ENCODE peak calls at places on chromosomes 1 and 21, in eight cellular contexts. One of them, this sample, is unnamed.

GRCh38 chr1:1302951-1303509 is 4.7 kb downstream of the ACAP3 start:
- DNase-seq in tibial artery: no peak
- DNase-seq in trophoblast cell: no peak
- DNase-seq in AG09309: no peak
- DNase-seq in right cardiac atrium: no peak
- DNase-seq in CD8-positive, alpha-beta T cell: no peak
- DNase-seq in CD4-positive, alpha-beta memory T cell: no peak
- DNase-seq in left ventricle myocardium inferior: no peak
- DNase-seq in this sample: no peak

GRCh38 chr21:18369115-18369514 is 34.5 kb downstream of the TMPRSS15 start:
- DNase-seq in tibial artery: no peak
- DNase-seq in trophoblast cell: no peak
- DNase-seq in AG09309: no peak
- DNase-seq in right cardiac atrium: no peak
- DNase-seq in CD8-positive, alpha-beta T cell: no peak
- DNase-seq in CD4-positive, alpha-beta memory T cell: no peak
- DNase-seq in left ventricle myocardium inferior: no peak
- DNase-seq in this sample: peak; percentile 26

GRCh38 chr1:43285269-43285986 is at the start of gene C1orf210:
- DNase-seq in tibial artery: no peak
- DNase-seq in trophoblast cell: peak; percentile 90
- DNase-seq in AG09309: no peak
- DNase-seq in right cardiac atrium: no peak
- DNase-seq in CD8-positive, alpha-beta T cell: no peak
- DNase-seq in CD4-positive, alpha-beta memory T cell: no peak
- DNase-seq in left ventricle myocardium inferior: no peak
- DNase-seq in this sample: no peak

GRCh38 chr1:214537872-214538473 is 13.4 kb downstream of the PTPN14 start:
- DNase-seq in tibial artery: no peak
- DNase-seq in trophoblast cell: no peak
- DNase-seq in AG09309: no peak
- DNase-seq in right cardiac atrium: no peak
- DNase-seq in CD8-positive, alpha-beta T cell: no peak
- DNase-seq in CD4-positive, alpha-beta memory T cell: no peak
- DNase-seq in left ventricle myocardium inferior: no peak
- DNase-seq in this sample: no peak

GRCh38 chr1:203271962-203272632 is 33.2 kb upstream of the BTG2 start:
- DNase-seq in tibial artery: peak; percentile 69
- DNase-seq in trophoblast cell: no peak
- DNase-seq in AG09309: no peak
- DNase-seq in right cardiac atrium: no peak
- DNase-seq in CD8-positive, alpha-beta T cell: no peak
- DNase-seq in CD4-positive, alpha-beta memory T cell: no peak
- DNase-seq in left ventricle myocardium inferior: no peak
- DNase-seq in this sample: no peak

GRCh38 chr1:233897325-233898162 is 6.9 kb upstream of the SLC35F3 start:
- DNase-seq in tibial artery: no peak
- DNase-seq in trophoblast cell: no peak
- DNase-seq in AG09309: no peak
- DNase-seq in right cardiac atrium: no peak
- DNase-seq in CD8-positive, alpha-beta T cell: no peak
- DNase-seq in CD4-positive, alpha-beta memory T cell: no peak
- DNase-seq in left ventricle myocardium inferior: no peak
- DNase-seq in this sample: no peak

GRCh38 chr1:37946703-37947360 is at the start of gene INPP5B:
- DNase-seq in tibial artery: peak; percentile 95
- DNase-seq in trophoblast cell: no peak
- DNase-seq in AG09309: peak; percentile 65
- DNase-seq in right cardiac atrium: peak; percentile 92
- DNase-seq in CD8-positive, alpha-beta T cell: peak; percentile 30
- DNase-seq in CD4-positive, alpha-beta memory T cell: peak; percentile 29
- DNase-seq in left ventricle myocardium inferior: peak; percentile 91
- DNase-seq in this sample: peak; percentile 66

GRCh38 chr21:26007911-26008579 is 162.5 kb downstream of the APP start:
- DNase-seq in tibial artery: no peak
- DNase-seq in trophoblast cell: no peak
- DNase-seq in AG09309: peak; percentile 2
- DNase-seq in right cardiac atrium: no peak
- DNase-seq in CD8-positive, alpha-beta T cell: no peak
- DNase-seq in CD4-positive, alpha-beta memory T cell: no peak
- DNase-seq in left ventricle myocardium inferior: no peak
- DNase-seq in this sample: no peak

GRCh38 chr1:204283711-204284651 is 70.2 kb upstream of the GOLT1A start:
- DNase-seq in tibial artery: no peak
- DNase-seq in trophoblast cell: no peak
- DNase-seq in AG09309: no peak
- DNase-seq in right cardiac atrium: no peak
- DNase-seq in CD8-positive, alpha-beta T cell: no peak
- DNase-seq in CD4-positive, alpha-beta memory T cell: no peak
- DNase-seq in left ventricle myocardium inferior: no peak
- DNase-seq in this sample: no peak

GRCh38 chr1:18927654-18928272 is 25.4 kb upstream of the ALDH4A1 start:
- DNase-seq in tibial artery: no peak
- DNase-seq in trophoblast cell: no peak
- DNase-seq in AG09309: no peak
- DNase-seq in right cardiac atrium: no peak
- DNase-seq in CD8-positive, alpha-beta T cell: no peak
- DNase-seq in CD4-positive, alpha-beta memory T cell: peak; percentile 61
- DNase-seq in left ventricle myocardium inferior: no peak
- DNase-seq in this sample: no peak

GRCh38 chr1:237041795-237042466 is at the start of gene RYR2:
- DNase-seq in tibial artery: peak; percentile 76
- DNase-seq in trophoblast cell: no peak
- DNase-seq in AG09309: no peak
- DNase-seq in right cardiac atrium: peak; percentile 28
- DNase-seq in CD8-positive, alpha-beta T cell: no peak
- DNase-seq in CD4-positive, alpha-beta memory T cell: no peak
- DNase-seq in left ventricle myocardium inferior: peak; percentile 49
- DNase-seq in this sample: no peak

GRCh38 chr1:110945626-110946025 is 18.1 kb downstream of the LRIF1 start:
- DNase-seq in tibial artery: no peak
- DNase-seq in trophoblast cell: no peak
- DNase-seq in AG09309: no peak
- DNase-seq in right cardiac atrium: no peak
- DNase-seq in CD8-positive, alpha-beta T cell: no peak
- DNase-seq in CD4-positive, alpha-beta memory T cell: no peak
- DNase-seq in left ventricle myocardium inferior: no peak
- DNase-seq in this sample: no peak

GRCh38 chr21:40447016-40447415 is 399.9 kb downstream of the DSCAM start:
- DNase-seq in tibial artery: no peak
- DNase-seq in trophoblast cell: no peak
- DNase-seq in AG09309: no peak
- DNase-seq in right cardiac atrium: no peak
- DNase-seq in CD8-positive, alpha-beta T cell: no peak
- DNase-seq in CD4-positive, alpha-beta memory T cell: no peak
- DNase-seq in left ventricle myocardium inferior: no peak
- DNase-seq in this sample: no peak

GRCh38 chr1:7967206-7967605 is 5.7 kb downstream of the PARK7 start:
- DNase-seq in tibial artery: no peak
- DNase-seq in trophoblast cell: no peak
- DNase-seq in AG09309: no peak
- DNase-seq in right cardiac atrium: no peak
- DNase-seq in CD8-positive, alpha-beta T cell: no peak
- DNase-seq in CD4-positive, alpha-beta memory T cell: no peak
- DNase-seq in left ventricle myocardium inferior: no peak
- DNase-seq in this sample: no peak

GRCh38 chr1:226123212-226123560 is 60.7 kb downstream of the H3-3A start:
- DNase-seq in tibial artery: no peak
- DNase-seq in trophoblast cell: no peak
- DNase-seq in AG09309: no peak
- DNase-seq in right cardiac atrium: no peak
- DNase-seq in CD8-positive, alpha-beta T cell: no peak
- DNase-seq in CD4-positive, alpha-beta memory T cell: no peak
- DNase-seq in left ventricle myocardium inferior: no peak
- DNase-seq in this sample: no peak

GRCh38 chr1:33710989-33711388 is 152.9 kb upstream of the HMGB4 start:
- DNase-seq in tibial artery: no peak
- DNase-seq in trophoblast cell: peak; percentile 14
- DNase-seq in AG09309: peak; percentile 23
- DNase-seq in right cardiac atrium: no peak
- DNase-seq in CD8-positive, alpha-beta T cell: no peak
- DNase-seq in CD4-positive, alpha-beta memory T cell: no peak
- DNase-seq in left ventricle myocardium inferior: no peak
- DNase-seq in this sample: no peak

GRCh38 chr1:67213164-67213563 is 46.9 kb downstream of the IL23R start:
- DNase-seq in tibial artery: no peak
- DNase-seq in trophoblast cell: no peak
- DNase-seq in AG09309: no peak
- DNase-seq in right cardiac atrium: no peak
- DNase-seq in CD8-positive, alpha-beta T cell: no peak
- DNase-seq in CD4-positive, alpha-beta memory T cell: no peak
- DNase-seq in left ventricle myocardium inferior: no peak
- DNase-seq in this sample: no peak

GRCh38 chr1:33098371-33098770 is 17.4 kb downstream of the AZIN2 start:
- DNase-seq in tibial artery: no peak
- DNase-seq in trophoblast cell: no peak
- DNase-seq in AG09309: no peak
- DNase-seq in right cardiac atrium: no peak
- DNase-seq in CD8-positive, alpha-beta T cell: no peak
- DNase-seq in CD4-positive, alpha-beta memory T cell: no peak
- DNase-seq in left ventricle myocardium inferior: no peak
- DNase-seq in this sample: peak; percentile 84

GRCh38 chr1:115252585-115252984 is 85.5 kb downstream of the NGF start:
- DNase-seq in tibial artery: no peak
- DNase-seq in trophoblast cell: no peak
- DNase-seq in AG09309: no peak
- DNase-seq in right cardiac atrium: no peak
- DNase-seq in CD8-positive, alpha-beta T cell: no peak
- DNase-seq in CD4-positive, alpha-beta memory T cell: no peak
- DNase-seq in left ventricle myocardium inferior: no peak
- DNase-seq in this sample: no peak

GRCh38 chr1:202201266-202201665 is 7.7 kb downstream of the LGR6 start:
- DNase-seq in tibial artery: no peak
- DNase-seq in trophoblast cell: no peak
- DNase-seq in AG09309: no peak
- DNase-seq in right cardiac atrium: no peak
- DNase-seq in CD8-positive, alpha-beta T cell: no peak
- DNase-seq in CD4-positive, alpha-beta memory T cell: no peak
- DNase-seq in left ventricle myocardium inferior: no peak
- DNase-seq in this sample: no peak

DNA sequence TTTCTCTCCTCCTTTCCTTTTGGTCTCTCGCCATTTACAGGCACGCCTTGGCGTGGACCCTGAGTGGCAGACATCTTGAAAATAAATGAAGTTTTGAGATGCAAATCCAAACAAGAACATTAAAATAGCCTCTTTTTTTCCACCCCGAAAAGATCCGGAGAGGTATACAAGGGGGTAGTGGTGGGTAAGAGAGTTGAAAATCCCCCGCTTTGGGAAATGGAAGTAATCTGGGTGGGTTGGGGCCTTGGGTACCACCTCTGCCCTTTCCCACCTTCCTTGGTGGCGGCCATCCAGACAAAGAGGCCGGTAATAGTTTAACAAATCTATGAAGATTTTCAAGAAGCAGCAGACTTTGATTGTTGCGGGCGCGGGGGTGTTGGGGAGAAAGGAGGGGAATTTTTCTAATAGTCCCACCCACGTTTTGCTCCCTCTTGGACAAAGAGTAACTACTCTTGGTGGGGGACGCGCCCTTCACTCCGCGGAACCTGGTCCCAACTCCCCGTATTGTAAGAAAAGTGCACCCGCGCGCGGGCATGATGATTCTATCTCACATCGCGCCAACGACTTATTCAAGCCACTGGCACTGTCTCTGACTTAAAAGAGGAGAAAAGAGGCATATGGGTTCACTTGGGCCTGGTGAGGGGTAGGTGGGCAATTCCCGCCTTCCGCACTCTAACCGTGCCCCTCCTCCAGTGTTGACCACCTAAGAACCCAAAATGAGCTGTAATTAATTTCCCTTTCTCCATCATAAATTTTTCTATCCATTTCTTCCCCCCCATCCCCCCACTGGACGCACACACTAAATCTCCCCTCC is 3.9 kb upstream of the FOXD3 start:
- DNase-seq in tibial artery: no peak
- DNase-seq in trophoblast cell: no peak
- DNase-seq in AG09309: no peak
- DNase-seq in right cardiac atrium: no peak
- DNase-seq in CD8-positive, alpha-beta T cell: no peak
- DNase-seq in CD4-positive, alpha-beta memory T cell: no peak
- DNase-seq in left ventricle myocardium inferior: no peak
- DNase-seq in this sample: no peak
- H3K4me3 ChIP-seq in tibial artery: no peak overlapping the region
- H3K4me3 ChIP-seq in trophoblast cell: no peak overlapping the region
- H3K4me3 ChIP-seq in AG09309: no peak overlapping the region
- H3K4me3 ChIP-seq in right cardiac atrium: no peak overlapping the region
- H3K4me3 ChIP-seq in CD8-positive, alpha-beta T cell: no peak overlapping the region
- H3K4me3 ChIP-seq in CD4-positive, alpha-beta memory T cell: no peak overlapping the region
- H3K4me3 ChIP-seq in left ventricle myocardium inferior: no peak overlapping the region
- H3K4me3 ChIP-seq in this sample: no peak overlapping the region

DNA sequence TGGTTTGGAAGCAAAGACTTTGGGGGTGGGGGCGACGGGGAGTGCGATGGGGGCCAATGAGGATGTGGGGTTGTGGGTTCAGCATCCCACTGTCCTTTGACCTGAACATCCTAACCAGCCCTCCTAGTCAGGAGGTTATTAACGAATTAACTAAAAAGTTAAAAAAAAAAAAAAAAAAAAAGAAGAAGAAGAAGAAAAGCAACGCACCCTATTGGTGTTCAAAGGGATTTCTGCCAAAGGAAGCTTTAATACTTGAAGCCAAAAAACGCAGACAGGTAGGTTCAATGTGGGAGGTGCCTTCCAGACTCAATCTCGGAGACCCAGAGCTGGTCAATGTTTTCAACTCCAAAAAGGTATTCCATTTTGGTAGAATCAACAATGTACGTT is 2.2 kb downstream of the CLIC6 start:
- DNase-seq in tibial artery: no peak
- DNase-seq in trophoblast cell: no peak
- DNase-seq in AG09309: no peak
- DNase-seq in right cardiac atrium: no peak
- DNase-seq in CD8-positive, alpha-beta T cell: no peak
- DNase-seq in CD4-positive, alpha-beta memory T cell: no peak
- DNase-seq in left ventricle myocardium inferior: no peak
- DNase-seq in this sample: no peak
- H3K4me3 ChIP-seq in tibial artery: peak overlapping the region; percentile 61
- H3K4me3 ChIP-seq in trophoblast cell: no peak overlapping the region
- H3K4me3 ChIP-seq in AG09309: no peak overlapping the region
- H3K4me3 ChIP-seq in right cardiac atrium: peak overlapping the region; percentile 42
- H3K4me3 ChIP-seq in CD8-positive, alpha-beta T cell: peak overlapping the region; percentile 46
- H3K4me3 ChIP-seq in CD4-positive, alpha-beta memory T cell: no peak overlapping the region
- H3K4me3 ChIP-seq in left ventricle myocardium inferior: peak overlapping the region; percentile 70
- H3K4me3 ChIP-seq in this sample: no peak overlapping the region

DNA sequence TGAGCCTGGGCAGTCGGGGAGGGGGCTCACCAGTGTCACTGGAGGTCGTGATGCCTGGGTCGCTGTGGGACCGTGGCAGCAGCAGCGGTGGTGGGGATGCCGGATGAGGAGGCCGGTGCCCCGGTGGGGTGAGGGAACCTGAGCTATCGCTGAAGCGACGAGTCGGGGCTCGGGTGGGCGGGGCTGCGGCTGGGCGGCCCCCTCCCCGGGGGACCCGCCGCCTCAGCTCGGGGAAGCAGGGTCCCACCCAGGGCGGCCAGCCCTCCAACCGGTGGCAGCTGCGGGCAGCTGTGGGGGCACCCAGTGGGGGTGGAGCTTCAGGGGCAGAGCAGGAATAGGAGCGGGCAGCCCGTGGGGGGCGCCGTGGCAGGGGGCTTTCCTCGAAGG is 5.0 kb downstream of the ENTREP3 start:
- DNase-seq in tibial artery: no peak
- DNase-seq in trophoblast cell: no peak
- DNase-seq in AG09309: no peak
- DNase-seq in right cardiac atrium: no peak
- DNase-seq in CD8-positive, alpha-beta T cell: no peak
- DNase-seq in CD4-positive, alpha-beta memory T cell: peak; percentile 23
- DNase-seq in left ventricle myocardium inferior: no peak
- DNase-seq in this sample: no peak
- H3K4me3 ChIP-seq in tibial artery: peak overlapping the region; percentile 19
- H3K4me3 ChIP-seq in trophoblast cell: peak overlapping the region; percentile 44
- H3K4me3 ChIP-seq in AG09309: no peak overlapping the region
- H3K4me3 ChIP-seq in right cardiac atrium: no peak overlapping the region
- H3K4me3 ChIP-seq in CD8-positive, alpha-beta T cell: peak overlapping the region; percentile 71
- H3K4me3 ChIP-seq in CD4-positive, alpha-beta memory T cell: peak overlapping the region; percentile 46
- H3K4me3 ChIP-seq in left ventricle myocardium inferior: peak overlapping the region; percentile 55
- H3K4me3 ChIP-seq in this sample: peak overlapping the region; percentile 18

GRCh38 chr21:45289134-45289533 is 1.4 kb upstream of the POFUT2 start:
- DNase-seq in tibial artery: no peak
- DNase-seq in trophoblast cell: no peak
- DNase-seq in AG09309: no peak
- DNase-seq in right cardiac atrium: no peak
- DNase-seq in CD8-positive, alpha-beta T cell: no peak
- DNase-seq in CD4-positive, alpha-beta memory T cell: no peak
- DNase-seq in left ventricle myocardium inferior: no peak
- DNase-seq in this sample: no peak
- H3K4me3 ChIP-seq in tibial artery: peak overlapping the region; percentile 79
- H3K4me3 ChIP-seq in trophoblast cell: no peak overlapping the region
- H3K4me3 ChIP-seq in AG09309: no peak overlapping the region
- H3K4me3 ChIP-seq in right cardiac atrium: no peak overlapping the region
- H3K4me3 ChIP-seq in CD8-positive, alpha-beta T cell: no peak overlapping the region
- H3K4me3 ChIP-seq in CD4-positive, alpha-beta memory T cell: no peak overlapping the region
- H3K4me3 ChIP-seq in left ventricle myocardium inferior: no peak overlapping the region
- H3K4me3 ChIP-seq in this sample: no peak overlapping the region